ENCODE peak calls at places on chromosomes 3 and 15, in five cellular contexts. One of them, this sample, is unnamed.

GRCh38 chr3:108103040-108103751 is 12.4 kb upstream of the CD47 start:
- DNase-seq in BJ: no peak
- DNase-seq in thoracic aorta: no peak
- DNase-seq in A549: no peak
- DNase-seq in brain microvascular endothelial cell: no peak
- DNase-seq in this sample: no peak

GRCh38 chr3:33074217-33075067 is 22.5 kb downstream of the GLB1 start:
- DNase-seq in thoracic aorta: no peak
- DNase-seq in BJ: no peak
- DNase-seq in brain microvascular endothelial cell: peak
- DNase-seq in A549: peak
- DNase-seq in this sample: peak

GRCh38 chr3:60839242-60839641 is 412.0 kb downstream of the FHIT start:
- DNase-seq in thoracic aorta: no peak
- DNase-seq in brain microvascular endothelial cell: peak
- DNase-seq in BJ: no peak
- DNase-seq in A549: peak
- DNase-seq in this sample: no peak

GRCh38 chr3:129021140-129021551 is 20.0 kb downstream of the EFCC1 start:
- DNase-seq in A549: no peak
- DNase-seq in BJ: no peak
- DNase-seq in thoracic aorta: no peak
- DNase-seq in brain microvascular endothelial cell: no peak
- DNase-seq in this sample: no peak

GRCh38 chr15:62828364-62828763 is 214.2 kb upstream of the TPM1 start:
- DNase-seq in thoracic aorta: no peak
- DNase-seq in brain microvascular endothelial cell: no peak
- DNase-seq in BJ: no peak
- DNase-seq in A549: no peak
- DNase-seq in this sample: no peak

GRCh38 chr15:85905626-85906025 is 110.9 kb upstream of the KLHL25 start:
- DNase-seq in BJ: no peak
- DNase-seq in A549: no peak
- DNase-seq in brain microvascular endothelial cell: no peak
- DNase-seq in thoracic aorta: no peak
- DNase-seq in this sample: no peak

GRCh38 chr15:25611603-25612002 is 172.8 kb upstream of the UBE3A start:
- DNase-seq in brain microvascular endothelial cell: no peak
- DNase-seq in BJ: no peak
- DNase-seq in A549: no peak
- DNase-seq in thoracic aorta: no peak
- DNase-seq in this sample: no peak

GRCh38 chr15:78104566-78105500 is 12.5 kb downstream of the SH2D7 start:
- DNase-seq in brain microvascular endothelial cell: no peak
- DNase-seq in thoracic aorta: no peak
- DNase-seq in BJ: no peak
- DNase-seq in A549: no peak
- DNase-seq in this sample: no peak

GRCh38 chr15:59344311-59344710 is 28.4 kb downstream of the MYO1E start:
- DNase-seq in A549: no peak
- DNase-seq in brain microvascular endothelial cell: no peak
- DNase-seq in BJ: no peak
- DNase-seq in thoracic aorta: no peak
- DNase-seq in this sample: no peak

GRCh38 chr15:62883938-62884479 is 158.5 kb upstream of the TPM1 start:
- DNase-seq in A549: no peak
- DNase-seq in BJ: peak
- DNase-seq in thoracic aorta: no peak
- DNase-seq in brain microvascular endothelial cell: no peak
- DNase-seq in this sample: no peak

GRCh38 chr3:66598168-66598567 is 97.3 kb upstream of the LRIG1 start:
- DNase-seq in thoracic aorta: peak
- DNase-seq in A549: no peak
- DNase-seq in BJ: peak
- DNase-seq in brain microvascular endothelial cell: no peak
- DNase-seq in this sample: no peak

GRCh38 chr15:59138243-59138642 is 33.3 kb downstream of the CCNB2 start:
- DNase-seq in BJ: no peak
- DNase-seq in brain microvascular endothelial cell: peak
- DNase-seq in A549: peak
- DNase-seq in thoracic aorta: no peak
- DNase-seq in this sample: no peak

DNA sequence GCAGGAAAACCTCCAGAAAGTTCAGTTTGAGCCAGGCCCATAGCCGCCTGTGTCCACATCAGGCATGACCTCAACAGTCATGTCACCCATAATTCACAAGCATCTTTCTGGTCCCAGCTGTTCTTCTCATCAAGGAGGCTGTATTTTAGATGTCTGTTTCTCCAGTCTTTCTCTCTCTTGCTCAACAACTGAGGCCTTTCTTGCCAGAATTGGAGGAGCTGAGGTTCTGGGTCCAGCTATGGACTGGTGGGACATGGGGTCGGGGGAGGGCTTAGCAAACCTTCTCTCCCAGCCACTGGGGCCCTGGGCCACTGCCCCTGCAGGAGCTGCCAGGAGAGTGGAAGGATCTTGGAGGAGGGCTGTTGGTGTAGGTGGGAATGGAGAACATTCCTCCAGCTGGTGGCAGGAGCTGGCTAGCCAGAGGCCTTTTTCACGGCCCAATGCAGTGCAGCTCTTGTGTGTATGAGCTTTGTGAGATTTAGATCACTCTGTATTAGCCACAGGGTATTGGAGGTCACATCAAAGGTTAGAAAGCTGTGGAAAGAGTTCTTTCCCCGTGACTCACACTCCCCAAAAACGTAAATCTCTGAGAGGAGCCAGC is 23.5 kb downstream of the MAGEF1 start:
- DNase-seq in BJ: peak
- DNase-seq in thoracic aorta: no peak
- DNase-seq in A549: no peak
- DNase-seq in brain microvascular endothelial cell: peak
- DNase-seq in this sample: peak
- H3K4me3 ChIP-seq in BJ: no peak
- H3K4me3 ChIP-seq in thoracic aorta: no peak
- H3K4me3 ChIP-seq in A549: no peak
- H3K4me3 ChIP-seq in brain microvascular endothelial cell: no peak
- H3K4me3 ChIP-seq in this sample: no peak

GRCh38 chr15:41465822-41466421 is 27.8 kb upstream of the ITPKA start:
- DNase-seq in BJ: no peak
- DNase-seq in thoracic aorta: no peak
- DNase-seq in brain microvascular endothelial cell: peak
- DNase-seq in A549: peak
- DNase-seq in this sample: no peak
- TF ChIP-seq CTCF in BJ: peak
- TF ChIP-seq CTCF in thoracic aorta: peak
- TF ChIP-seq CTCF in brain microvascular endothelial cell: peak
- TF ChIP-seq CTCF in A549: peak
- TF ChIP-seq CTCF in this sample: peak

GRCh38 chr3:43689166-43689565 is 1.6 kb upstream of the ABHD5 start:
- DNase-seq in brain microvascular endothelial cell: no peak
- DNase-seq in thoracic aorta: no peak
- DNase-seq in A549: no peak
- DNase-seq in BJ: no peak
- DNase-seq in this sample: no peak
- H3K4me3 ChIP-seq in brain microvascular endothelial cell: no peak
- H3K4me3 ChIP-seq in thoracic aorta: no peak
- H3K4me3 ChIP-seq in A549: no peak
- H3K4me3 ChIP-seq in BJ: no peak
- H3K4me3 ChIP-seq in this sample: no peak

GRCh38 chr3:171704002-171704401 is 106.3 kb downstream of the PLD1 start:
- DNase-seq in BJ: no peak
- DNase-seq in thoracic aorta: no peak
- DNase-seq in A549: peak
- DNase-seq in brain microvascular endothelial cell: peak
- DNase-seq in this sample: no peak
- TF ChIP-seq CTCF in BJ: peak
- TF ChIP-seq CTCF in thoracic aorta: peak
- TF ChIP-seq CTCF in A549: peak
- TF ChIP-seq CTCF in brain microvascular endothelial cell: peak
- TF ChIP-seq CTCF in this sample: peak

DNA sequence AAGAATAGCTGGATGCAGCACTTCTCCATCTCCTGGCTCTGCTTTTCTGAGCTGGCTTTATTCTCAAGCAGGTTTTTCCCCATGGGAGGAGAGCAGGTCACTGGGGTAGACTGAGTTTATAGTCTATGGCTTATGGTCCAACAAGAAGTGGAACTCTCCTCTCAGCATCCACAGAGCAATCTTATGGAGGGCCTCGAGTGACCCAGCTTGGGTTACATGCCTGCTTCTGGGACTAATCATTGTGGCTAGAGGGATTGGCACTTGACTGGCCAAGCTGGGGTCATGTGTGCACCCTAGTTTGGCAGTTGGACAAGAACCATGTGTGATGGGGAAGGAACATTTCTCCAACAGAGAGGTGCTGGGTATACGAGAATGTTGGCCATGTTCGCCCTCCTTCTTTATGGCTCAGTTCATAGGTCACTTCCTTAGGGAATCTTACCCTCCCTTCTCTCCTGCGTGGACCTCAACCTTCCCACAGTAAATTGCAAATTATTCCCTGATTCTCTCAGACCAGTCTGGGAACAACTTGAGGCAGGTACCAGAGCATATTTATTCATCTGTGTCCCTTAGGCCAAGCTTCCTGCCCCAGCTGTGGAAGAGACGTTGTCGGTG is 8.9 kb upstream of the CAMK1 start:
- DNase-seq in A549: no peak
- DNase-seq in BJ: no peak
- DNase-seq in thoracic aorta: no peak
- DNase-seq in brain microvascular endothelial cell: no peak
- DNase-seq in this sample: no peak
- H3K4me3 ChIP-seq in A549: no peak
- H3K4me3 ChIP-seq in BJ: no peak
- H3K4me3 ChIP-seq in thoracic aorta: no peak
- H3K4me3 ChIP-seq in brain microvascular endothelial cell: no peak
- H3K4me3 ChIP-seq in this sample: no peak

GRCh38 chr15:48603123-48603500 is 42.4 kb downstream of the FBN1 start:
- DNase-seq in brain microvascular endothelial cell: no peak
- DNase-seq in A549: no peak
- DNase-seq in thoracic aorta: no peak
- DNase-seq in BJ: no peak
- DNase-seq in this sample: no peak
- TF ChIP-seq CTCF in brain microvascular endothelial cell: peak
- TF ChIP-seq CTCF in A549: no peak
- TF ChIP-seq CTCF in thoracic aorta: no peak
- TF ChIP-seq CTCF in BJ: no peak
- TF ChIP-seq CTCF in this sample: no peak

DNA sequence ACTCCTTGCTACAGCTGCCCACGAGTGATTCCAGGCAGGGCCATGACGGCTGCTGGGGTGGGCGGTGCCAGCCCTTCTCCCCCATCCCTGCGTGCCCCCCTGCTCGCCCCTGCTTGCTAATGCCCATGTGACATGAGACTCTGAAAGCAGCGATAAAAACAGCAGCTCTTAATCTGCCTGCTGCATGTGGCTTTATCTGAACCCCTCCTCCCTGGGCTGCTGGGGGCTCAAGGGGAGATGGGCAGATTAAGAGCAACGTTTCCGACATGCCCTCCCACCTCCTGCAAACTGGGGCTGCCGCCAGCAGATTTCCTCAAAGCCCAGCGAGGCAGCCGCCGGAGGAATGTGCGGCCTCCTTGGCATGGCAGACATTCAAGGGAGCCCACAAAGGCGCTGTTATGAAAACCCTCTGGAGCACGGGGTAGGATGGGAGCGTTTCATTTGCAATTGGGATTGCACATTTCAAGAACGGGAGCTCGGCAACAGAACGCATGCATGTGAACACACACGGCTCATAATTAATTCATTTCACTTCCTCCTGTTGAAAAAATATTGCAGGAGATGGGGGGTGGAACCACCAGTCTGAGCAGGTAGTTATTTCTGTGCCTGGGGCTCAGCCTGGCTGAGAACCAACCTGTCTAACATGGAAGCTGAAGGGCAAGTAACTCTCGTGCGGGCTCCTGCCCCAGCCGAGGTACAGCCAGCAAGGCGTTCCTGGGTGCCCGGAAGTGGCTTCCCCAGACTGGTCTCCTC is 504.2 kb upstream of the PROK2 start:
- DNase-seq in A549: no peak
- DNase-seq in BJ: no peak
- DNase-seq in thoracic aorta: no peak
- DNase-seq in brain microvascular endothelial cell: peak
- DNase-seq in this sample: peak
- H3K4me3 ChIP-seq in A549: no peak
- H3K4me3 ChIP-seq in BJ: no peak
- H3K4me3 ChIP-seq in thoracic aorta: peak
- H3K4me3 ChIP-seq in brain microvascular endothelial cell: peak
- H3K4me3 ChIP-seq in this sample: no peak

DNA sequence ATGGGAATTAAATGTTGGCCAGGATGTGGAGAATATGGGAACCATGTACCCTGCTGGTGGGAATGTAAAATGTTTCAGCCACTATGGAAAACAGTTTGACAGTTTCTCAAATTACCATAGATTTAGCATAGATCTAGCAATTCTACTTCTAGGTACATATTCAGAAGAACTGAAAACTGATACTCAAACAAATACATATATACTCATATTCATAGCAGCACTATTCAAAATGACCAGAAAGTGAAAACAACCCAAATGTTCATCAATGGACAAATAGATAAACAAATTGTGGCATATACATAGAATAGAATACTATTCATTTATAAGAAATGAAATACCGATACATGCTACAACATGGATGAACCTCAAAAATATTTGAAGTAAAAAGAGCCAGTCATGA is 539.4 kb downstream of the IGSF11 start:
- DNase-seq in A549: no peak
- DNase-seq in brain microvascular endothelial cell: no peak
- DNase-seq in BJ: no peak
- DNase-seq in thoracic aorta: no peak
- DNase-seq in this sample: no peak
- TF ChIP-seq CTCF in A549: no peak
- TF ChIP-seq CTCF in brain microvascular endothelial cell: no peak
- TF ChIP-seq CTCF in BJ: no peak
- TF ChIP-seq CTCF in thoracic aorta: no peak
- TF ChIP-seq CTCF in this sample: no peak